ENCODE peak calls at places on chromosomes 3 and 15, in nine cellular contexts. A is HepG2; C is cardiac muscle cell; V is BJ; Y is neural progenitor cell; G is fibroblast of lung; P is HS-5; S is activated CD8-positive, alpha-beta memory T cell treated with anti-CD3 and anti-CD28 coated beads, Interleukin-2, amount 10 ng/mL, durations not matched to agents 7 days and 5 days; X is effector memory CD4-positive, alpha-beta T cell. J is an unnamed sample.

GRCh38 chr3:162007722-162008121 is 511.1 kb downstream of the OTOL1 start:
- DNase-seq in G (no peak), Y (no peak), V (peak), A (no peak), C (no peak), X (no peak), S (no peak), P (peak), J (no peak)

GRCh38 chr3:9808345-9809037 is 1.6 kb upstream of the TTLL3 start:
- DNase-seq in Y (peak), S (peak), G (peak), V (no peak), A (peak), X (peak), C (peak), P (peak), J (peak)

GRCh38 chr15:99467861-99468460 is 97.8 kb upstream of the MEF2A start:
- DNase-seq in V (no peak), P (no peak), Y (no peak), C (no peak), G (peak), A (no peak), S (no peak), X (no peak), J (no peak)

GRCh38 chr3:171685116-171685895 is 125.0 kb downstream of the PLD1 start:
- DNase-seq in S (no peak), P (no peak), C (no peak), X (no peak), A (no peak), V (no peak), Y (no peak), G (peak), J (no peak)

GRCh38 chr3:9955611-9956352 is 3.6 kb upstream of the PRRT3 start:
- DNase-seq in G (no peak), Y (no peak), C (no peak), P (no peak), A (no peak), S (no peak), V (no peak), X (no peak), J (no peak)

GRCh38 chr15:90924375-90924774 is 8.0 kb downstream of the HDDC3 start:
- DNase-seq in C (no peak), A (no peak), X (no peak), V (no peak), P (no peak), S (peak), Y (no peak), G (no peak), J (no peak)

GRCh38 chr3:20054549-20054987 is 14.3 kb downstream of the KAT2B start:
- DNase-seq in S (peak), G (peak), A (peak), Y (no peak), C (no peak), P (peak), V (no peak), X (peak), J (no peak)

GRCh38 chr3:61807865-61808276 is 246.5 kb downstream of the PTPRG start:
- DNase-seq in Y (peak), P (no peak), V (peak), A (peak), G (peak), C (peak), X (no peak), S (no peak), J (no peak)

GRCh38 chr3:146590521-146590920 is 14.6 kb downstream of the PLSCR5 start:
- DNase-seq in X (no peak), S (no peak), C (no peak), Y (no peak), G (peak), A (no peak), P (peak), V (no peak), J (no peak)

GRCh38 chr3:173650596-173650995 is 253.1 kb downstream of the NLGN1 start:
- DNase-seq in P (no peak), S (no peak), Y (no peak), A (no peak), C (no peak), V (no peak), G (no peak), X (no peak), J (no peak)

GRCh38 chr3:36991923-36992805 is 767 bp downstream of the EPM2AIP1 start:
- DNase-seq in Y (peak), S (peak), V (peak), A (peak), P (peak), X (no peak), C (no peak), G (peak), J (no peak)

GRCh38 chr3:64184621-64185020 is 40.6 kb downstream of the PRICKLE2 start:
- DNase-seq in S (no peak), X (no peak), C (no peak), A (no peak), G (peak), P (no peak), V (no peak), Y (no peak), J (no peak)

GRCh38 chr3:57803647-57804081 is 47.6 kb downstream of the SLMAP start:
- DNase-seq in C (no peak), V (peak), G (peak), X (no peak), S (no peak), Y (peak), P (peak), A (no peak), J (peak)

GRCh38 chr15:36323607-36324006 is 255.8 kb upstream of the CDIN1 start:
- DNase-seq in P (no peak), S (no peak), A (no peak), C (no peak), X (no peak), G (peak), V (no peak), Y (no peak), J (no peak)

GRCh38 chr3:40588406-40588805 is 63.6 kb downstream of the ZNF621 start:
- DNase-seq in Y (peak), C (no peak), P (no peak), V (no peak), S (no peak), G (no peak), X (no peak), A (peak), J (peak)